ENCODE peak calls at places on chromosomes 13 and 19, in six cellular contexts. P is fibroblast of lung; U is right lobe of liver; D is CD8-positive, alpha-beta T cell; Y is PC-3; Z is uterus. B is an unnamed sample.

GRCh38 chr13:59970847-59971246 is 192.9 kb downstream of the DIAPH3 start:
- DNase-seq in P (no peak), U (no peak), D (no peak), Y (no peak), Z (no peak), B (no peak)

GRCh38 chr13:100597253-100597652 is 8.7 kb upstream of the GGACT start:
- DNase-seq in P (peak), U (no peak), D (no peak), Y (no peak), Z (no peak), B (no peak)

GRCh38 chr19:49065905-49066512 is 1.4 kb upstream of the NTF4 start:
- DNase-seq in P (no peak), U (no peak), D (no peak), Y (no peak), Z (no peak), B (no peak)

GRCh38 chr13:42539670-42540069 is 34.3 kb upstream of the TNFSF11 start:
- DNase-seq in P (peak), U (no peak), D (no peak), Y (peak), Z (no peak), B (no peak)

GRCh38 chr13:114069376-114070097 is 62.9 kb downstream of the RASA3 start:
- DNase-seq in P (no peak), U (peak), D (no peak), Y (no peak), Z (no peak), B (no peak)

GRCh38 chr13:37918116-37919100 is 48.8 kb upstream of the TRPC4 start:
- DNase-seq in P (no peak), U (no peak), D (no peak), Y (peak), Z (no peak), B (no peak)

GRCh38 chr13:75512253-75512652 is 25.4 kb downstream of the COMMD6 start:
- DNase-seq in P (no peak), U (no peak), D (no peak), Y (no peak), Z (no peak), B (no peak)

GRCh38 chr13:72218966-72219365 is 352.0 kb upstream of the DACH1 start:
- DNase-seq in P (no peak), U (no peak), D (no peak), Y (no peak), Z (no peak), B (no peak)

GRCh38 chr13:31437975-31438374 is 238.2 kb downstream of the B3GLCT start:
- DNase-seq in P (no peak), U (no peak), D (no peak), Y (no peak), Z (no peak), B (no peak)

GRCh38 chr13:93290503-93290902 is 63.9 kb downstream of the GPC6 start:
- DNase-seq in P (peak), U (no peak), D (no peak), Y (no peak), Z (no peak), B (no peak)

GRCh38 chr19:3366761-3367571 is 583 bp downstream of the NFIC start:
- DNase-seq in P (no peak), U (peak), D (no peak), Y (peak), Z (peak), B (no peak)

GRCh38 chr19:8641908-8642547 is 11.6 kb downstream of the NFILZ start:
- DNase-seq in P (peak), U (no peak), D (no peak), Y (peak), Z (no peak), B (no peak)

GRCh38 chr13:102913924-102914628 is 68.2 kb downstream of the ERCC5 start:
- DNase-seq in P (peak), U (no peak), D (no peak), Y (peak), Z (no peak), B (no peak)

GRCh38 chr19:51094696-51095279 is 12.1 kb upstream of the KLK14 start:
- DNase-seq in P (no peak), U (no peak), D (no peak), Y (peak), Z (no peak), B (no peak)

GRCh38 chr19:42601811-42602443 is 7.2 kb upstream of the CEACAM8 start:
- DNase-seq in P (peak), U (no peak), D (no peak), Y (peak), Z (no peak), B (no peak)

GRCh38 chr13:30581582-30581981 is 36.1 kb upstream of the USPL1 start:
- DNase-seq in P (no peak), U (no peak), D (no peak), Y (peak), Z (no peak), B (no peak)

DNA sequence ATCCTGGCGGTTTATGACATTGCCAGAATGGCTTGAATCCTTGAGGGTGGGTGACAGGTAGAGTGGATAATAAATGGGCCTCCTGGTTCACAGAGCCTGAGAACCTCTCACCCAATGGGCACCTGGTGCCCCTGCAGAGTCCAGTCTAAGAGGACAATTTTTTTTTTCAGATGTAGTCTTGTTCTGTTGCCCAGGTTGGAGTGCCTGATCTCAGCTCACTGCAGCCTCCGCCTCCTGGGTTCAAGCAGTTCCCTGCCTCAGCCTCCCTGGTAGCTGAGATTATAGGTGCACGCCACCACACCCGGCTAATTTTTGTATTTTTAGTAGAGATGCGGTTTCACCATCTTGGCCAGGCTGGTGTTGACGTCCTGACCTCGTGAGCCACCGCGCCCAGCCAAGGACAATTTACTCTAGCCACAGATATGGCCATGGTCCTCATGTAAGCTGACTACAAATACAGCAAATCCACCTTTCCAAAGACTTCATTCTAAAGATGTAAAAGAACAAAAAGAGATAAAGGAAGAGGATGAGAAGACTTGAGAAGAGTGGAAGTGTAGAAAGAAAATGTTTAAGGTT is 33.0 kb downstream of the COL4A2 start:
- DNase-seq in P (no peak), U (no peak), D (no peak), Y (no peak), Z (no peak), B (no peak)
- H3K27ac ChIP-seq in P (peak), U (peak), D (no peak), Y (no peak), Z (peak), B (no peak)

DNA sequence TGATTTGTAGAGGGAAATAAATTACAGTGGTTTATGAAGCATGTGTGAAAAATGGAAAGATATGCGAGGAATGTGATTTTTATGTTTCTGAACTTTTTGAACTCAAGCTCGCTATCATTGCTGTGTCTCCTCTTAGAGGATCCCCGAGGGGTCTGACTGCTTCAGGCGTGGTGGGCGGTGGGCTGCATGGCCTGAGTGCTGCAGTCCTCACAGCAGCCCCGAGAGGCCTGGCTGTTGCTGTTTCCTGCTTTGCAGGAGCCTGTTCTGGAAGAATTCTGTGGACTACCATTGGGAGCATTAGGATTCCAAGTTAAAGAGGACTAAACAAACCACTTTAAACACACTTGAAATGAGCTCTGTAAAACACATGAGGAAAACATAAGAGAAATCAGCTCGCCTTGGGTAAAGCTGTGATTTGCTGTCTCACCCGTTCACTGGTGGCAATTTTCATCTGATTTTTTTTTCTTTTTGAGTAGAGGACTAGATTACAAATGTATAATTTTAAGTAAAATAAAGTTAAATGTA is 95.9 kb downstream of the ARHGEF7 start:
- DNase-seq in P (no peak), U (no peak), D (no peak), Y (no peak), Z (no peak), B (no peak)
- H3K27ac ChIP-seq in P (peak), U (no peak), D (no peak), Y (no peak), Z (no peak), B (peak)

GRCh38 chr13:51608857-51609406 is 24.7 kb downstream of the WDFY2 start:
- DNase-seq in P (no peak), U (no peak), D (no peak), Y (no peak), Z (no peak), B (no peak)

GRCh38 chr13:51618626-51619025 is 34.4 kb downstream of the WDFY2 start:
- DNase-seq in P (no peak), U (no peak), D (no peak), Y (no peak), Z (no peak), B (no peak)

GRCh38 chr13:51614350-51614786 is 30.1 kb downstream of the WDFY2 start:
- DNase-seq in P (no peak), U (no peak), D (peak), Y (no peak), Z (no peak), B (peak)

GRCh38 chr13:51612867-51613266 is 28.6 kb downstream of the WDFY2 start:
- DNase-seq in P (no peak), U (no peak), D (no peak), Y (no peak), Z (no peak), B (no peak)

GRCh38 chr13:51613535-51613934 is 29.3 kb downstream of the WDFY2 start:
- DNase-seq in P (no peak), U (no peak), D (no peak), Y (no peak), Z (no peak), B (no peak)
- H3K27ac ChIP-seq in P (no peak), U (no peak), D (no peak), Y (no peak), Z (no peak), B (no peak)

GRCh38 chr19:41588497-41589209 is 12.7 kb downstream of the CEACAM21 start:
- DNase-seq in P (peak), U (no peak), D (no peak), Y (peak), Z (no peak), B (no peak)
- H3K27ac ChIP-seq in P (no peak), U (no peak), D (no peak), Y (no peak), Z (no peak), B (no peak)

DNA sequence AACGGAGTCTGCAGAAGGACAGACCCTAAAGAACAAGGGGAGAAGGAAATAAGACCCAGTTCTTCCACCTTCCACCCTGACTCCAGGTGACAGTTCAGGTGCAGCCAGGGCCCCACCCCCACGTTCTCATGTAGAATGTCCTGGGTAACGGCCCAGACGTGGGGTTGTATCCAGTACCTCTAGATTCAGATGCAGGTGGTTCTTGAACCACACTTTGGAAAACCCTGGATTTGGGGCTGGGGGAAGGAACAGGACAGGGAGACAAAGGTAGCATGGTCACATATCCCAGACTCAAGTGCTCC is 2.2 kb downstream of the DMPK start:
- DNase-seq in P (no peak), U (no peak), D (no peak), Y (no peak), Z (no peak), B (no peak)
- H3K27ac ChIP-seq in P (no peak), U (no peak), D (no peak), Y (no peak), Z (peak), B (no peak)

DNA sequence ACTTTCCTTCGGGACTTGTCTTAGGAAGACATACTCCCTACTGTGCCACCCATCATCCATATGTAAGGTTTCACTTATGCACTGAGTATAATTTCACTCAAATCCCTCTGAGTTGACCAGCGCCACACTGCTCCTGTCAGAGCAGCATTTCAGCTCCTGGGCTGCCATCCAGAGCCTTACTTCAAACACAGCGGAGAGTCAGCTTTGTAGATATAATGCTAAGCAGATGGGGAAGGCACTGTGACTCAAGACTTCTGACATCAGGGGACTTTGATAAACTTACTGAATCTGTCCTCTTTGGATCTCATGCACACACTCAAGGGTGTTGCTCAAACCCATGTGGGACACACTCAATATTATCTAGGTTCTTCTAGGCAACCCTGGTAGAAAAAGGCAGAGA is 34.9 kb downstream of the DOCK9 start:
- DNase-seq in P (no peak), U (no peak), D (no peak), Y (no peak), Z (no peak), B (no peak)
- H3K27ac ChIP-seq in P (no peak), U (no peak), D (no peak), Y (no peak), Z (no peak), B (no peak)

DNA sequence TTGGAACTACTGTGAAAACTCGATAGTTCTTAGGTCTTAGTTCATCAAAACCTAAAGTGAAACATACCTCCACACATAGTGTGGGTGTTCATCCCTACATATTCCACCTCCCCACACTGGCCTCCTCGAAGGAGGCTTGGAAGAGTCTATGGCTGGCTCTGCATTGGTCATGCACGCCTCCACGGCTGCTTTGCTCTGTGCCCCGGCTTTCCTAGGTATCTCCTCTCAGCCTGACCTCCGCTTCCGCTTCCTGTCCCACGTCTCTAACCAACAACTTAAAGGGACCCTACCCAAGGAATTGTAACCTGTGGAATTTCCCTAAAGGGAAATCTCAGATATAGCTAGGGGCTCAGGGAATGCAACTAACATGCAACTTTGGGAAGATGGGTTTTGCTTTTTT is 79.7 kb upstream of the MBNL2 start:
- DNase-seq in P (no peak), U (peak), D (no peak), Y (no peak), Z (no peak), B (no peak)
- H3K27ac ChIP-seq in P (no peak), U (no peak), D (no peak), Y (peak), Z (no peak), B (no peak)

GRCh38 chr19:38736413-38737280 is 7.6 kb downstream of the CAPN12 start:
- DNase-seq in P (peak), U (peak), D (peak), Y (peak), Z (peak), B (no peak)
- H3K27ac ChIP-seq in P (no peak), U (no peak), D (no peak), Y (no peak), Z (peak), B (no peak)

DNA sequence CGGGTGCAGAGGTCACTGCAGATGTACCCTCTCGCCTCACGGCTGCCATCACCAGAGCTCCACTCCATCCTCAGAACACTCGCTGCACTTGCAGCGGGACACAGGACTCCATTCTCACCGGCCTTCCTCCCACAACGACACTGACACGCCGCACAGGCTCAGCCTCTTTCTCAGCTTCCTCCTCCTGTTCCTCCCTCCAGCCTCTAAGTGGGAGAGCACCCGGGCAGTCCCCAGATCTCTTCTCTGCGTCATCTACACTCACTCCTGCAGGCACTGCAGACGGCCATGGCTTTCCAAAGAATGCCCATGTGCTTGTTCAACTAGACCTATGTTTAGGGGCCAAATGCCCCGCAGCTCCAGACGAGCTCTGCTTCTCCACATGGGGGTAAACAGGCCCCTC is 14.3 kb upstream of the FKRP start:
- DNase-seq in P (peak), U (no peak), D (no peak), Y (no peak), Z (no peak), B (no peak)
- H3K27ac ChIP-seq in P (peak), U (no peak), D (no peak), Y (peak), Z (no peak), B (no peak)

DNA sequence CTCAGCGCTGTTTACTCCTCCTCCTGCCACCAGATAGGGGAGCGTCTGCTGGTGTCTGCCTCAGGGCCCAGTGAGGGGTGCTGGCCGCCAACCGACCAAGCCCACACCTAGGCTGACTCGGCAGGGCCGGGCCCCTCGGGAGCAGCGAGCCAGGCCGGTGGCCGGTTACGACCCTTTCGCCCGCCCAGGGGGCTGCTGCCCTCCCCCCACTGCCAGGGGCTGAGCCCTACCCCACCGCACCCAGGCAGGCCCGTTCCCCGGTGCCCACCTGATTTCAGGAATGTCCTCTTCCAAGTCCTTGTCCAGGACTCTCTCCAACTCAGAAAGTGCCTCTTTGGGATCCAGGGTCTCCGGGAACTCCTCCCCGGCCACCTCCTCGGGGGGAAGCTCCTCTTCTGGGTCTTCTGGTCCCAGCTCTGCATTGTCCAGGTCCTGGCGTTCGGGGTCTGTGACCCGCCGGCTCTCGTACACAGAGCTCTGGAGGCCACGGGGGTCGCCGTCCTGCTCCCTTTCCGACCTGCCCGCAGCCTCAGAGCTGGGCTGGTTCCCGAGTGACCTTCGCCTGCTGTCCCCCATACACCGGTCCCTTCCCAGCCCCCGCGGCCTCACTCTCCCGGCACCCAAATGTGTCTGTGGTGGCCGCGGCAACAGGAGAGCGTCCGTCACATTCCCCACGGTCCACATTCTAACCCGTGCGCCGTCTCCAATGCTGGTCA is 31.0 kb upstream of the MIER2 start:
- DNase-seq in P (no peak), U (no peak), D (no peak), Y (no peak), Z (no peak), B (no peak)
- H3K27ac ChIP-seq in P (no peak), U (no peak), D (no peak), Y (no peak), Z (no peak), B (no peak)

B was measured in caudate nucleus.